ENCODE peak calls at places on chromosomes 11 and 22, in ten cellular contexts. Y is A673; S is thoracic aorta; H is GM23248; Q is heart right ventricle; R is A549; F is mammary epithelial cell; M is CD4-positive, CD25-positive, alpha-beta regulatory T cell; C is upper lobe of left lung; V is pancreas. A is an unnamed sample. For H3K4me1, the result is how much of the 10 kb centered on the place peaks cover.

GRCh38 chr22:30159561-30160353 is 79.5 kb downstream of the HORMAD2 start:
- DNase-seq in Y (peak), S (no peak), H (peak), Q (no peak), R (peak), F (peak), M (no peak), C (peak), V (no peak), A (no peak)

GRCh38 chr22:39528681-39529486 is 3.7 kb downstream of the RPS19BP1 start:
- DNase-seq in Y (peak), S (peak), H (peak), Q (peak), R (peak), F (peak), M (peak), C (peak), V (peak), A (peak)

GRCh38 chr11:128548655-128549255 is 38.6 kb downstream of the ETS1 start:
- DNase-seq in Y (no peak), S (no peak), H (peak), Q (peak), R (no peak), F (no peak), M (peak), C (peak), V (no peak), A (peak)

GRCh38 chr11:126588630-126589491 is 233.4 kb downstream of the ST3GAL4 start:
- DNase-seq in Y (no peak), S (no peak), H (no peak), Q (no peak), R (no peak), F (no peak), M (no peak), C (no peak), V (no peak), A (no peak)

GRCh38 chr11:17734418-17734911 is at the start of gene KCNC1:
- DNase-seq in Y (peak), S (no peak), H (peak), Q (peak), R (peak), F (no peak), M (no peak), C (no peak), V (peak), A (no peak)

GRCh38 chr11:46452918-46453517 is 61.4 kb upstream of the CHRM4 start:
- DNase-seq in Y (no peak), S (no peak), H (no peak), Q (no peak), R (no peak), F (no peak), M (no peak), C (no peak), V (no peak), A (no peak)

GRCh38 chr22:30830907-30831306 is 136.2 kb downstream of the OSBP2 start:
- DNase-seq in Y (peak), S (no peak), H (peak), Q (no peak), R (peak), F (peak), M (no peak), C (no peak), V (no peak), A (no peak)

GRCh38 chr11:44574620-44575287 is 9.3 kb downstream of the CD82 start:
- DNase-seq in Y (no peak), S (no peak), H (peak), Q (no peak), R (no peak), F (peak), M (peak), C (peak), V (no peak), A (peak)

GRCh38 chr11:128828350-128828749 is 38.7 kb downstream of the KCNJ1 start:
- DNase-seq in Y (no peak), S (no peak), H (peak), Q (no peak), R (no peak), F (no peak), M (no peak), C (no peak), V (no peak), A (no peak)

GRCh38 chr11:36577859-36578258 is 10.1 kb downstream of the RAG1 start:
- DNase-seq in Y (peak), S (no peak), H (peak), Q (no peak), R (no peak), F (no peak), M (no peak), C (no peak), V (no peak), A (no peak)

GRCh38 chr11:118305726-118306125 is 1.2 kb downstream of the CD3E start:
- DNase-seq in Y (no peak), S (no peak), H (no peak), Q (no peak), R (no peak), F (no peak), M (peak), C (no peak), V (no peak), A (no peak)

GRCh38 chr11:32382339-32383049 is 52.8 kb downstream of the WT1 start:
- DNase-seq in Y (no peak), S (no peak), H (no peak), Q (no peak), R (no peak), F (peak), M (no peak), C (no peak), V (no peak), A (no peak)

GRCh38 chr22:17606472-17606871 is 22.1 kb downstream of the ATP6V1E1 start:
- DNase-seq in Y (peak), S (no peak), H (peak), Q (no peak), R (no peak), F (no peak), M (no peak), C (no peak), V (no peak), A (no peak)

GRCh38 chr11:128663824-128664223 is 30.0 kb upstream of the FLI1 start:
- DNase-seq in Y (no peak), S (no peak), H (no peak), Q (no peak), R (no peak), F (no peak), M (no peak), C (no peak), V (no peak), A (no peak)

GRCh38 chr22:30947821-30948454 is 20.6 kb downstream of the MORC2 start:
- DNase-seq in Y (peak), S (no peak), H (peak), Q (no peak), R (no peak), F (peak), M (peak), C (no peak), V (no peak), A (peak)

GRCh38 chr11:76266269-76266668 is 60.0 kb upstream of the WNT11 start:
- DNase-seq in Y (no peak), S (no peak), H (peak), Q (no peak), R (peak), F (peak), M (no peak), C (no peak), V (no peak), A (no peak)
- H3K4me1 ChIP-seq in Y (under half), S (under half), H (under half), Q (under half), R (under half), F (under half), M (under half), C (under half), V (under half), A (under half)

DNA sequence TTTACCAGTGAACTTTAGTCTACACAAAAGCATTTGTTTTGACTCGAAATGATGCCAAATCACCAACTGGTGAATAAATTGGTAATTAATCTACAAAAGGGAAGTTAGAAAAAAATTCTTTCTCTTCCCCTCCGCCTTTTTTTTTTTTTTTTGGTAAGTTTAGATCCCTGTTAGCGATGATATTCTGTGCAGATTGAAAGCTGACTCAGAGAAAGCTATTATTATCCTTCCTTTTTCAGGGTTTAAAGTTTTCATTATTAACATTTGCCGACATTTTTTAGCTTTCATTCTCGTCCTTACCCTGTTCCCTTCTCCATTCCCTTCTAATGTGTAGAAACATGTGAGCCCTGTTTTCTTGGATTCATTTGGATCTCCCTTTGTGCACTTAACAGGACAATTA is 16.8 kb upstream of the NUP160 start:
- DNase-seq in Y (peak), S (no peak), H (peak), Q (no peak), R (no peak), F (no peak), M (no peak), C (no peak), V (no peak), A (no peak)
- H3K4me1 ChIP-seq in Y (half or more), S (under half), H (half or more), Q (under half), R (half or more), F (under half), M (under half), C (under half), V (under half), A (under half)

GRCh38 chr22:32625985-32626384 is 151.4 kb downstream of the FBXO7 start:
- DNase-seq in Y (no peak), S (no peak), H (peak), Q (no peak), R (no peak), F (no peak), M (no peak), C (peak), V (no peak), A (no peak)
- H3K4me1 ChIP-seq in Y (under half), S (under half), H (under half), Q (half or more), R (under half), F (under half), M (under half), C (half or more), V (under half), A (under half)

DNA sequence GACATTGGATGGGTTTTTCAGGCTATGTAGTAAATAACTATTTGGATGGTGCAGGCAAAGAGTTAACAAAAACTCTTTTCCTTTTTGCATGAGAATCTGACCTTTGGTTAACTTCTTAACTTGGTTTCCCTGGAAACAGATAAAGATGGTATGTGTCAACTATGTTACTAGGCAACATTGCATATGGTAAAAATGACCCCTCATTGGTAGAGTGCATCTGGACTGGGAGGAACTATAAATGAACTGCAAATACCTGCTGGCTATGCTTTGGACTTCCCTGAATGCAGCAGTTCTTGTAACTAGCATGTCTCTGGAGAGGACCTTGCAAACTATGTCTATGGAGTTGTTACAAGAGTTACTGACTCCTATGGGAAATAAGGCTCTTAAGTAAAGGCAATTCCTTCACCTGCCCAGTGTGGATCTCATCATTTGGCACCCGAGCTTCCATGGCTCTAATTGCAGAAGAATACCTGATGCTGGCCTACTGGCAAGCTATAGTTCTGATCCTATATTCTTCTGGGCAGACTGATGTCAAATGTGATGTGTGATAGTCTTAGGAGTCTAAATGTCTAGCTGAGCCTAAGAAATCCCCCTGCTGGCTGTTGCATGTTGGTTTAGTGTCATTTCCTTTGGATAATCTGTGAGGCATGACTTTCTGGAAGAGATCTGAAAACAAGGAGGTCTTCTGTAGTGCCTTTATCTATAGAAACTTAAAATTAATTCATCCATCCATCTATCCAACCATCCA is 126.7 kb upstream of the MTMR2 start:
- DNase-seq in Y (peak), S (no peak), H (peak), Q (no peak), R (no peak), F (no peak), M (no peak), C (no peak), V (no peak), A (no peak)
- H3K4me1 ChIP-seq in Y (under half), S (under half), H (half or more), Q (under half), R (under half), F (under half), M (under half), C (under half), V (under half), A (under half)

GRCh38 chr11:763549-764321 is 13.6 kb downstream of the GATD1 start:
- DNase-seq in Y (no peak), S (no peak), H (no peak), Q (no peak), R (no peak), F (no peak), M (no peak), C (no peak), V (peak), A (no peak)

GRCh38 chr11:761526-762108 is 14.4 kb downstream of the TALDO1 start:
- DNase-seq in Y (no peak), S (no peak), H (no peak), Q (no peak), R (no peak), F (no peak), M (no peak), C (no peak), V (no peak), A (no peak)

GRCh38 chr11:764322-765024 is 12.8 kb downstream of the GATD1 start:
- DNase-seq in Y (no peak), S (no peak), H (no peak), Q (no peak), R (no peak), F (no peak), M (no peak), C (no peak), V (peak), A (no peak)

GRCh38 chr11:763073-763463 is 14.2 kb downstream of the GATD1 start:
- DNase-seq in Y (no peak), S (no peak), H (no peak), Q (no peak), R (no peak), F (peak), M (no peak), C (peak), V (peak), A (no peak)

DNA sequence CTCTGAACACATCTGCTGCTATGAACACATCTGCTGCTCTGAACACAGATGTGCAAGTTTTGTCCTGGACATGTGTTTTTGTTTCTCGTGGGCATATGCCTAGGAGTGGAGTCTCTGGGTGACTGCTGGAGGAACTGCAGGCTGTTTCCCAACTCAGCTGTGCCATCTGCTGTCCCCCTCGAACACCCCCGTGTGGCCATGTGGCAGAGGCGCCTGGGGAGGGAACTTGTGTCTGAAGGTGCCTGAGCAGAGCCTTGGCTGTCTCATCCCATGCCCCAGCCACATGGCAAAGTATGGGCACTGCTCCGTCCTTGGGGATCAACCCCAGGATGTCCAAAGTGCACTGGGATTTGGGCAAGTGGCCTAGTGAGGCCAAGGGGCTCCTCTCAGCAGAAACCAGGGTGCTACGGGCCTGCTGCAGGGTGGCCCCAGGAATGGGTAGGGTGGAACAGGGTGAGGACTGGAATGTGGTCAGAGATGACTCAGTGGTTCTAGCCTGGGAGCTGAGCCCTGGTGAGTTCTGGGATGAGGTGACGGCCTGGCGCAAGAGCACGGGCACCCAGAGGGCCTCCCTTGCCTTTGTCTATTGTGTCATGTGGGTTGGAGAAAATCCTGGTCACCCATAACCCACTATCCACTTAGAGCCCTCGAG is 14.7 kb downstream of the GATD1 start:
- DNase-seq in Y (peak), S (no peak), H (peak), Q (no peak), R (peak), F (peak), M (peak), C (peak), V (peak), A (peak)
- H3K4me1 ChIP-seq in Y (under half), S (under half), H (under half), Q (under half), R (under half), F (under half), M (under half), C (under half), V (under half), A (under half)

GRCh38 chr11:113876798-113877672 is 1.7 kb upstream of the USP28 start:
- DNase-seq in Y (no peak), S (no peak), H (no peak), Q (no peak), R (no peak), F (no peak), M (peak), C (no peak), V (no peak), A (peak)
- H3K4me1 ChIP-seq in Y (under half), S (under half), H (under half), Q (under half), R (under half), F (under half), M (under half), C (under half), V (under half), A (under half)

A was measured in OCI-LY7.